ENCODE peak calls at places on chromosomes 13 and 19, in four cellular contexts. G is neural progenitor cell, S is uterus, E is GM23338. Z is an unnamed sample.

GRCh38 chr13:79874396-79875360 is 393.7 kb downstream of the NDFIP2 start:
- DNase-seq in S (no peak), G (no peak), E (peak; percentile 28), Z (no peak)

GRCh38 chr13:41785402-41786142 is 175.3 kb downstream of the VWA8 start:
- DNase-seq in G (no peak), E (no peak), S (no peak), Z (peak; percentile 35)

GRCh38 chr19:45542234-45542668 is 35.0 kb downstream of the VASP start:
- DNase-seq in G (no peak), E (no peak), S (no peak), Z (no peak)

GRCh38 chr13:18948664-18949488 is 232.7 kb downstream of the TUBA3C start:
- DNase-seq in S (no peak), E (no peak), G (no peak), Z (no peak)

GRCh38 chr19:34336781-34337271 is 28.2 kb upstream of the GPI start:
- DNase-seq in S (no peak), E (peak; percentile 76), G (peak; percentile 56), Z (peak; percentile 52)

GRCh38 chr19:50823389-50824042 is at the start of gene KLK1:
- DNase-seq in S (no peak), G (no peak), E (no peak), Z (no peak)

GRCh38 chr19:34808566-34808965 is 35.6 kb upstream of the ZNF599 start:
- DNase-seq in G (no peak), S (no peak), E (no peak), Z (no peak)

GRCh38 chr19:6020972-6021805 is 43.2 kb upstream of the RANBP3 start:
- DNase-seq in S (no peak), E (no peak), G (no peak), Z (no peak)

GRCh38 chr19:44856438-44857083 is 10.5 kb downstream of the NECTIN2 start:
- DNase-seq in S (no peak), E (no peak), G (no peak), Z (peak; percentile 78)

GRCh38 chr19:7905298-7905697 is 1.6 kb downstream of the MAP2K7 start:
- DNase-seq in S (no peak), E (no peak), G (no peak), Z (no peak)

GRCh38 chr13:28854657-28855056 is 34.5 kb downstream of the MTUS2 start:
- DNase-seq in G (peak; percentile 11), S (no peak), E (peak; percentile 45), Z (no peak)

GRCh38 chr19:10699650-10700335 is 1.4 kb upstream of the QTRT1 start:
- DNase-seq in E (peak; percentile 92), G (peak; percentile 70), S (no peak), Z (peak; percentile 36)

GRCh38 chr19:23273022-23273593 is 22.9 kb upstream of the ZNF724 start:
- DNase-seq in S (no peak), G (peak; percentile 38), E (no peak), Z (no peak)

GRCh38 chr13:71517004-71517403 is 350.0 kb downstream of the DACH1 start:
- DNase-seq in S (no peak), E (no peak), G (no peak), Z (no peak)

GRCh38 chr19:29429021-29429420 is 96.8 kb upstream of the VSTM2B start:
- DNase-seq in G (no peak), S (no peak), E (no peak), Z (no peak)

GRCh38 chr13:90752070-90752469 is 595.4 kb upstream of the MIR17HG start:
- DNase-seq in S (no peak), G (no peak), E (no peak), Z (no peak)

GRCh38 chr13:51269039-51269438 is 46.8 kb downstream of the FAM124A start:
- DNase-seq in G (no peak), E (no peak), S (no peak), Z (no peak)

GRCh38 chr19:1651548-1652394 is 644 bp downstream of the TCF3 start:
- DNase-seq in S (peak; percentile 44), E (peak; percentile 58), G (peak; percentile 79), Z (peak; percentile 62)

GRCh38 chr13:91346848-91347211 is 657 bp upstream of the MIR17HG start:
- DNase-seq in E (peak; percentile 34), G (peak; percentile 51), S (no peak), Z (no peak)

GRCh38 chr13:89514534-89515312 is 1832.8 kb upstream of the MIR17HG start:
- DNase-seq in G (peak; percentile 43), E (peak; percentile 76), S (no peak), Z (no peak)

GRCh38 chr13:73913043-73913740 is 221.0 kb downstream of the KLF12 start:
- DNase-seq in G (no peak), E (no peak), S (no peak), Z (peak; percentile 15)

GRCh38 chr19:48390188-48391099 is 907 bp downstream of the KDELR1 start:
- DNase-seq in E (peak; percentile 82), S (peak; percentile 61), G (peak; percentile 83), Z (peak; percentile 70)

GRCh38 chr19:58474291-58474996 is 1.7 kb upstream of the ZNF446 start:
- DNase-seq in G (no peak), S (no peak), E (no peak), Z (peak; percentile 42)

GRCh38 chr13:46207828-46208227 is 3.9 kb upstream of the LRRC63 start:
- DNase-seq in E (peak; percentile 27), S (no peak), G (peak; percentile 49), Z (no peak)

GRCh38 chr13:99431927-99432636 is 69.2 kb upstream of the TM9SF2 start:
- DNase-seq in G (no peak), E (no peak), S (no peak), Z (peak; percentile 66)

GRCh38 chr19:34432797-34433196 is 4.6 kb downstream of the UBA2 start:
- DNase-seq in E (peak; percentile 2), G (no peak), S (peak; percentile 29), Z (no peak)

GRCh38 chr13:74040200-74040599 is 94.0 kb downstream of the KLF12 start:
- DNase-seq in E (peak; percentile 91), S (no peak), G (peak; percentile 89), Z (peak; percentile 13)

GRCh38 chr13:25409938-25410337 is 38.2 kb downstream of the ATP8A2 start:
- DNase-seq in S (no peak), E (no peak), G (no peak), Z (no peak)

GRCh38 chr19:15315101-15315500 is 17.2 kb downstream of the BRD4 start:
- DNase-seq in G (no peak), S (no peak), E (no peak), Z (no peak)

GRCh38 chr13:96025283-96025682 is 27.9 kb downstream of the UGGT2 start:
- DNase-seq in S (no peak), G (no peak), E (no peak), Z (no peak)

GRCh38 chr19:45231891-45232290 is 13.3 kb downstream of the EXOC3L2 start:
- DNase-seq in G (no peak), E (no peak), S (no peak), Z (no peak)

GRCh38 chr13:41001695-41002094 is 17.4 kb downstream of the ELF1 start:
- DNase-seq in G (no peak), E (no peak), S (no peak), Z (no peak)

GRCh38 chr19:54477650-54478049 is 4.6 kb upstream of the CDC42EP5 start:
- DNase-seq in E (no peak), G (no peak), S (no peak), Z (no peak)

GRCh38 chr13:23268441-23268840 is 87.7 kb downstream of the SGCG start:
- DNase-seq in G (no peak), S (no peak), E (no peak), Z (no peak)

DNA sequence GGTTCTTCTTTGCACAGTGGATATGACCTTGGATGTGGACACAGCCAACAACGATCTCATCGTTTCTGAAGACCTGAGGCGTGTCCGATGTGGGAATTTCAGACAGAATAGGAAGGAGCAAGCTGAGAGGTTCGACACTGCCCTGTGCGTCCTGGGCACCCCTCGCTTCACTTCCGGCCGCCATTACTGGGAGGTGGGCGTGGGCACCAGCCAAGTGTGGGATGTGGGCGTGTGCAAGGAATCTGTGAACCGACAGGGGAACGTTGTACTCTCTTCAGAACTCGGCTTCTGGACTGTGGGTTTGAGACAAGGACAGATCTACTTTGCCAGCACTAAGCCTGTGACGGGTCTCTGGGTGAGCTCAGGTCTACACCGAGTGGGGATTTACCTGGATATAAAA is 9.4 kb downstream of the RFPL4AL1 start:
- DNase-seq in E (no peak), S (no peak), G (no peak), Z (no peak)
- H3K27me3 ChIP-seq in E (no peaks in the 10 kb centered on the region), S (no peaks in the 10 kb centered on the region), G (no peaks in the 10 kb centered on the region), Z (no peaks in the 10 kb centered on the region)

DNA sequence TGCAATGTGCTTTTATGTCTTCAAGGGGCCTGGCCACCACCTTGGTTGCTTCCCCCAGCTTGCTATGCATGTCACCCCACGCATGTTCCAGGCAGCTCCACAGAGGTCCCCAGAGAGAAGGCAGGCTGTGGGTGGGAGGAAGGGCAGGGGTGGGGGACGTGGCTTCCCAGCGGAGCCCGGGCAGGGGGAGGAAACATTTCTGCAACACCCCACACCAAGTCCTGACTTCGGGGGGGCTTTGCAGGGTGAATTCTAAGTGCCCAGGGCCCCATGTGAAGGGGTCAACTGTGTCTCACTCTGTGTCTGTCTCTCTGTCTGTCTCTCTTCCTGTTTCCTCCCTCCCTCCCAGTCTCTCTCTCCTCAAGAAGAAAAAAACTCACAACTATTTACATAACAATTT is 39.6 kb downstream of the LTBP4 start:
- DNase-seq in S (peak; percentile 53), G (no peak), E (no peak), Z (no peak)
- H3K4me3 ChIP-seq in S (no peak overlapping the region), G (no peak overlapping the region), E (no peak overlapping the region), Z (no peak overlapping the region)

GRCh38 chr13:113627136-113627535 is 30.9 kb downstream of the ATP4B start:
- DNase-seq in E (no peak), G (no peak), S (no peak), Z (no peak)
- H3K27me3 ChIP-seq in E (no peaks in the 10 kb centered on the region), G (no peaks in the 10 kb centered on the region), S (no peaks in the 10 kb centered on the region), Z (no peaks in the 10 kb centered on the region)

GRCh38 chr13:93476175-93476574 is 249.6 kb downstream of the GPC6 start:
- DNase-seq in G (no peak), S (no peak), E (no peak), Z (peak; percentile 71)
- H3K4me3 ChIP-seq in G (no peak overlapping the region), S (no peak overlapping the region), E (no peak overlapping the region), Z (no peak overlapping the region)

DNA sequence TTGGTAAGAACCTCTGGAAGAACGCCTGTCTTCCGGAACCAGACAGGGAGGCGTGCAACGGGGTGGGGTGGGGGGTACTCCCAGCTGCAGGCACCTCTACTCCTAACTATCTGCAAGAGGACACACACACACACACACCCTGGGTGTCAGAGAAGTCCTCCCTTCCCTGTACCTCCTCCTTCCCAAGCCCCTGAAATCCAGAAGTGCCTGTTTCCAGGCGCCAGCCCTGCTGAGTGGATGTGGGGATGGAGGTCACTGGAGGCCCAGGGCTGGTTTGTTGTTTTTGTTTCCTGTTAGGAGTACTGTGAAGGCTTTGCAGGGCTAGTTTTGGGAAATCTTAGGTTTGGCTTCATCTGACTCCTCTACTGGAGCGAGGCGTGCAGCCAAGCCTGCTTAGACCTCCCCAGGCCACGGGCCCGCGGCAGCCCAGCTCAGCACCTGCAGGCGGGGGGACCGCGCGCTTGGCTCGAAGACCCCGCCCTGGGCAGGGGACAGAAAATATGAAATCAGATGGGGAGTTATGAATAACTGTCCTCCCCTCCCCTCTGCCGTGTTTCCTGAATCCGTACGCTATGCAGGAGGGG is 36.4 kb downstream of the SOX1 start:
- DNase-seq in G (peak; percentile 76), S (no peak), E (peak; percentile 22), Z (peak; percentile 42)
- H3K27me3 ChIP-seq in G (peaks cover 49% of the 10 kb centered on the region), S (no peaks in the 10 kb centered on the region), E (peaks cover 77% of the 10 kb centered on the region), Z (peaks cover 81% of the 10 kb centered on the region)

GRCh38 chr13:87919956-87920355 is 248.8 kb downstream of the SLITRK5 start:
- DNase-seq in S (no peak), G (peak; percentile 8), E (peak; percentile 4), Z (no peak)

GRCh38 chr13:87923713-87924112 is 252.5 kb downstream of the SLITRK5 start:
- DNase-seq in G (no peak), E (no peak), S (no peak), Z (no peak)

GRCh38 chr13:87925006-87925405 is 253.8 kb downstream of the SLITRK5 start:
- DNase-seq in G (no peak), E (no peak), S (no peak), Z (no peak)
- H3K4me3 ChIP-seq in G (no peak overlapping the region), E (no peak overlapping the region), S (no peak overlapping the region), Z (no peak overlapping the region)